ENCODE peak calls at places on chromosomes 2 and 18, in four cellular contexts. K is HS-5, M is left ventricle myocardium inferior, B is cardiac fibroblast. Z is an unnamed sample.
A peak's percentile ranks its signal among the peaks of the same experiment; 100 is the strongest.

GRCh38 chr2:191666733-191667132 is 11.2 kb upstream of the NABP1 start:
- DNase-seq in K (no peak), B (peak; percentile 55), M (no peak), Z (peak; percentile 55)

GRCh38 chr2:39494784-39495251 is 57.7 kb upstream of the MAP4K3 start:
- DNase-seq in K (peak; percentile 98), B (peak; percentile 99), M (no peak), Z (no peak)

GRCh38 chr2:241542278-241542605 is 16.3 kb upstream of the BOK start:
- DNase-seq in B (no peak), K (no peak), M (no peak), Z (peak; percentile 29)

GRCh38 chr2:28539095-28539494 is 43.2 kb downstream of the PLB1 start:
- DNase-seq in M (no peak), K (no peak), B (peak; percentile 42), Z (peak; percentile 67)

GRCh38 chr18:67845035-67845434 is 328.5 kb upstream of the DSEL start:
- DNase-seq in K (no peak), M (no peak), B (peak; percentile 63), Z (peak; percentile 6)

GRCh38 chr2:207334631-207335371 is 169.1 kb upstream of the KLF7 start:
- DNase-seq in B (peak; percentile 100), K (peak; percentile 100), M (peak; percentile 53), Z (peak; percentile 23)

GRCh38 chr2:72271766-72272615 is 124.3 kb upstream of the CYP26B1 start:
- DNase-seq in B (no peak), K (no peak), M (no peak), Z (no peak)

GRCh38 chr18:79542213-79542612 is 137.4 kb upstream of the CTDP1 start:
- DNase-seq in B (no peak), K (no peak), M (no peak), Z (no peak)

GRCh38 chr18:6413554-6414117 is 1.1 kb downstream of the L3MBTL4 start:
- DNase-seq in B (no peak), M (no peak), K (no peak), Z (peak; percentile 46)

GRCh38 chr2:120802161-120802560 is 66.5 kb downstream of the GLI2 start:
- DNase-seq in M (no peak), B (no peak), K (no peak), Z (no peak)

GRCh38 chr18:47872426-47872825 is 58.0 kb downstream of the SMAD2 start:
- DNase-seq in B (no peak), M (no peak), K (no peak), Z (no peak)

GRCh38 chr2:18514838-18515461 is 45.5 kb downstream of the RDH14 start:
- DNase-seq in K (no peak), B (no peak), M (no peak), Z (no peak)

GRCh38 chr2:181311841-181312240 is 145.3 kb upstream of the ITGA4 start:
- DNase-seq in M (no peak), K (no peak), B (no peak), Z (no peak)

GRCh38 chr18:66534110-66534509 is 69.8 kb downstream of the CDH19 start:
- DNase-seq in B (no peak), K (no peak), M (no peak), Z (no peak)

GRCh38 chr2:182887093-182887492 is 20.7 kb upstream of the FRZB start:
- DNase-seq in M (no peak), B (no peak), K (no peak), Z (no peak)

GRCh38 chr2:120552800-120553471 is 182.7 kb upstream of the GLI2 start:
- DNase-seq in B (peak; percentile 71), M (peak; percentile 89), K (no peak), Z (peak; percentile 54)

GRCh38 chr2:33001823-33002222 is 55.1 kb downstream of the LTBP1 start:
- DNase-seq in B (no peak), K (no peak), M (no peak), Z (no peak)

GRCh38 chr2:19478441-19478840 is 120.0 kb upstream of the OSR1 start:
- DNase-seq in K (peak; percentile 1), M (no peak), B (peak; percentile 54), Z (no peak)

GRCh38 chr2:105797298-105797819 is 52.6 kb downstream of the NCK2 start:
- DNase-seq in B (peak; percentile 67), K (no peak), M (no peak), Z (peak; percentile 70)

GRCh38 chr2:238864207-238865014 is 16.5 kb downstream of the TWIST2 start:
- DNase-seq in M (peak; percentile 76), K (peak; percentile 97), B (peak; percentile 98), Z (peak; percentile 6)

GRCh38 chr2:96396095-96396494 is 60.5 kb downstream of the NCAPH start:
- DNase-seq in B (no peak), M (no peak), K (no peak), Z (peak; percentile 37)

GRCh38 chr2:134218414-134218813 is 35.5 kb upstream of the MGAT5 start:
- DNase-seq in B (no peak), M (no peak), K (no peak), Z (no peak)

GRCh38 chr2:105544591-105545377 is 145.9 kb upstream of the FHL2 start:
- DNase-seq in M (no peak), K (no peak), B (no peak), Z (no peak)

GRCh38 chr2:29293830-29294438 is 178.7 kb downstream of the CLIP4 start:
- DNase-seq in K (no peak), B (peak; percentile 45), M (no peak), Z (no peak)

GRCh38 chr2:148282201-148282600 is 261.3 kb downstream of the MBD5 start:
- DNase-seq in M (no peak), B (peak; percentile 70), K (peak; percentile 43), Z (no peak)

GRCh38 chr18:53796042-53796729 is 428.3 kb downstream of the MBD2 start:
- DNase-seq in M (no peak), K (peak; percentile 63), B (peak; percentile 92), Z (no peak)

GRCh38 chr18:59616501-59616900 is 80.7 kb downstream of the CCBE1 start:
- DNase-seq in M (no peak), B (no peak), K (no peak), Z (no peak)

GRCh38 chr2:239121600-239122012 is 273.7 kb downstream of the TWIST2 start:
- DNase-seq in K (no peak), B (no peak), M (no peak), Z (peak; percentile 91)

Z was measured in pons.